ENCODE peak calls at places on chromosomes 2 and 18, in eight cellular contexts. One of them, this sample, is unnamed.

GRCh38 chr2:30037016-30037415 is 109.8 kb upstream of the YPEL5 start:
- DNase-seq in activated T-helper 9 cell treated with anti-CD3 and anti-CD28 coated beads, Interleukin-2, amount 50 U/mL, for 16 hours: no peak
- DNase-seq in Daoy: peak
- DNase-seq in NCI-H345: no peak
- DNase-seq in fibroblast of lung: peak
- DNase-seq in neural progenitor cell: no peak
- DNase-seq in RWPE2: no peak
- DNase-seq in right cardiac atrium: no peak
- DNase-seq in this sample: no peak

GRCh38 chr18:400466-400865 is 100.0 kb downstream of the COLEC12 start:
- DNase-seq in activated T-helper 9 cell treated with anti-CD3 and anti-CD28 coated beads, Interleukin-2, amount 50 U/mL, for 16 hours: no peak
- DNase-seq in Daoy: no peak
- DNase-seq in NCI-H345: no peak
- DNase-seq in fibroblast of lung: peak
- DNase-seq in neural progenitor cell: no peak
- DNase-seq in RWPE2: no peak
- DNase-seq in right cardiac atrium: no peak
- DNase-seq in this sample: no peak

GRCh38 chr2:161044095-161044874 is 115.9 kb upstream of the TANK start:
- DNase-seq in activated T-helper 9 cell treated with anti-CD3 and anti-CD28 coated beads, Interleukin-2, amount 50 U/mL, for 16 hours: no peak
- DNase-seq in Daoy: no peak
- DNase-seq in NCI-H345: no peak
- DNase-seq in fibroblast of lung: no peak
- DNase-seq in neural progenitor cell: no peak
- DNase-seq in RWPE2: no peak
- DNase-seq in right cardiac atrium: peak
- DNase-seq in this sample: peak

GRCh38 chr18:9570255-9570654 is 44.1 kb downstream of the PPP4R1 start:
- DNase-seq in activated T-helper 9 cell treated with anti-CD3 and anti-CD28 coated beads, Interleukin-2, amount 50 U/mL, for 16 hours: no peak
- DNase-seq in Daoy: no peak
- DNase-seq in NCI-H345: no peak
- DNase-seq in fibroblast of lung: no peak
- DNase-seq in neural progenitor cell: no peak
- DNase-seq in RWPE2: no peak
- DNase-seq in right cardiac atrium: no peak
- DNase-seq in this sample: no peak

GRCh38 chr18:48342588-48342987 is 66.6 kb downstream of the ZBTB7C start:
- DNase-seq in activated T-helper 9 cell treated with anti-CD3 and anti-CD28 coated beads, Interleukin-2, amount 50 U/mL, for 16 hours: no peak
- DNase-seq in Daoy: no peak
- DNase-seq in NCI-H345: peak
- DNase-seq in fibroblast of lung: no peak
- DNase-seq in neural progenitor cell: no peak
- DNase-seq in RWPE2: no peak
- DNase-seq in right cardiac atrium: no peak
- DNase-seq in this sample: no peak

GRCh38 chr18:63590368-63590767 is 3.2 kb downstream of the SERPINB13 start:
- DNase-seq in activated T-helper 9 cell treated with anti-CD3 and anti-CD28 coated beads, Interleukin-2, amount 50 U/mL, for 16 hours: no peak
- DNase-seq in Daoy: no peak
- DNase-seq in NCI-H345: no peak
- DNase-seq in fibroblast of lung: no peak
- DNase-seq in neural progenitor cell: no peak
- DNase-seq in RWPE2: no peak
- DNase-seq in right cardiac atrium: no peak
- DNase-seq in this sample: no peak

GRCh38 chr2:190769258-190769657 is 111.4 kb upstream of the GLS start:
- DNase-seq in activated T-helper 9 cell treated with anti-CD3 and anti-CD28 coated beads, Interleukin-2, amount 50 U/mL, for 16 hours: no peak
- DNase-seq in Daoy: no peak
- DNase-seq in NCI-H345: no peak
- DNase-seq in fibroblast of lung: no peak
- DNase-seq in neural progenitor cell: no peak
- DNase-seq in RWPE2: no peak
- DNase-seq in right cardiac atrium: no peak
- DNase-seq in this sample: no peak

GRCh38 chr2:39516347-39517101 is 79.4 kb upstream of the MAP4K3 start:
- DNase-seq in activated T-helper 9 cell treated with anti-CD3 and anti-CD28 coated beads, Interleukin-2, amount 50 U/mL, for 16 hours: no peak
- DNase-seq in Daoy: no peak
- DNase-seq in NCI-H345: peak
- DNase-seq in fibroblast of lung: peak
- DNase-seq in neural progenitor cell: peak
- DNase-seq in RWPE2: no peak
- DNase-seq in right cardiac atrium: peak
- DNase-seq in this sample: no peak

GRCh38 chr2:226427538-226428307 is 371.9 kb downstream of the IRS1 start:
- DNase-seq in activated T-helper 9 cell treated with anti-CD3 and anti-CD28 coated beads, Interleukin-2, amount 50 U/mL, for 16 hours: no peak
- DNase-seq in Daoy: peak
- DNase-seq in NCI-H345: no peak
- DNase-seq in fibroblast of lung: peak
- DNase-seq in neural progenitor cell: no peak
- DNase-seq in RWPE2: peak
- DNase-seq in right cardiac atrium: no peak
- DNase-seq in this sample: peak

GRCh38 chr2:126270587-126270986 is 385.4 kb upstream of the GYPC start:
- DNase-seq in activated T-helper 9 cell treated with anti-CD3 and anti-CD28 coated beads, Interleukin-2, amount 50 U/mL, for 16 hours: no peak
- DNase-seq in Daoy: no peak
- DNase-seq in NCI-H345: no peak
- DNase-seq in fibroblast of lung: no peak
- DNase-seq in neural progenitor cell: no peak
- DNase-seq in RWPE2: no peak
- DNase-seq in right cardiac atrium: no peak
- DNase-seq in this sample: no peak

GRCh38 chr2:177334940-177335543 is 57.5 kb upstream of the AGPS start:
- DNase-seq in activated T-helper 9 cell treated with anti-CD3 and anti-CD28 coated beads, Interleukin-2, amount 50 U/mL, for 16 hours: no peak
- DNase-seq in Daoy: peak
- DNase-seq in NCI-H345: peak
- DNase-seq in fibroblast of lung: peak
- DNase-seq in neural progenitor cell: peak
- DNase-seq in RWPE2: no peak
- DNase-seq in right cardiac atrium: no peak
- DNase-seq in this sample: peak

GRCh38 chr2:237410949-237411635 is 2.9 kb downstream of the COL6A3 start:
- DNase-seq in activated T-helper 9 cell treated with anti-CD3 and anti-CD28 coated beads, Interleukin-2, amount 50 U/mL, for 16 hours: no peak
- DNase-seq in Daoy: peak
- DNase-seq in NCI-H345: no peak
- DNase-seq in fibroblast of lung: no peak
- DNase-seq in neural progenitor cell: no peak
- DNase-seq in RWPE2: no peak
- DNase-seq in right cardiac atrium: no peak
- DNase-seq in this sample: no peak

GRCh38 chr18:22606563-22607283 is 189.0 kb upstream of the CTAGE1 start:
- DNase-seq in activated T-helper 9 cell treated with anti-CD3 and anti-CD28 coated beads, Interleukin-2, amount 50 U/mL, for 16 hours: no peak
- DNase-seq in Daoy: no peak
- DNase-seq in NCI-H345: no peak
- DNase-seq in fibroblast of lung: peak
- DNase-seq in neural progenitor cell: peak
- DNase-seq in RWPE2: no peak
- DNase-seq in right cardiac atrium: no peak
- DNase-seq in this sample: no peak

GRCh38 chr2:127097841-127098651 is 8.9 kb downstream of the BIN1 start:
- DNase-seq in activated T-helper 9 cell treated with anti-CD3 and anti-CD28 coated beads, Interleukin-2, amount 50 U/mL, for 16 hours: no peak
- DNase-seq in Daoy: no peak
- DNase-seq in NCI-H345: no peak
- DNase-seq in fibroblast of lung: peak
- DNase-seq in neural progenitor cell: no peak
- DNase-seq in RWPE2: no peak
- DNase-seq in right cardiac atrium: peak
- DNase-seq in this sample: no peak

GRCh38 chr2:225400060-225400511 is 576 bp downstream of the NYAP2 start:
- DNase-seq in activated T-helper 9 cell treated with anti-CD3 and anti-CD28 coated beads, Interleukin-2, amount 50 U/mL, for 16 hours: no peak
- DNase-seq in Daoy: peak
- DNase-seq in NCI-H345: peak
- DNase-seq in fibroblast of lung: peak
- DNase-seq in neural progenitor cell: peak
- DNase-seq in RWPE2: no peak
- DNase-seq in right cardiac atrium: peak
- DNase-seq in this sample: peak

GRCh38 chr2:85711578-85712060 is 17.5 kb downstream of the GNLY start:
- DNase-seq in activated T-helper 9 cell treated with anti-CD3 and anti-CD28 coated beads, Interleukin-2, amount 50 U/mL, for 16 hours: no peak
- DNase-seq in Daoy: no peak
- DNase-seq in NCI-H345: no peak
- DNase-seq in fibroblast of lung: no peak
- DNase-seq in neural progenitor cell: no peak
- DNase-seq in RWPE2: no peak
- DNase-seq in right cardiac atrium: no peak
- DNase-seq in this sample: no peak

GRCh38 chr2:74052732-74053712 is 68.3 kb downstream of the TET3 start:
- DNase-seq in activated T-helper 9 cell treated with anti-CD3 and anti-CD28 coated beads, Interleukin-2, amount 50 U/mL, for 16 hours: no peak
- DNase-seq in Daoy: no peak
- DNase-seq in NCI-H345: no peak
- DNase-seq in fibroblast of lung: peak
- DNase-seq in neural progenitor cell: no peak
- DNase-seq in RWPE2: no peak
- DNase-seq in right cardiac atrium: no peak
- DNase-seq in this sample: no peak

GRCh38 chr2:113005030-113005509 is at the start of gene IL36A:
- DNase-seq in activated T-helper 9 cell treated with anti-CD3 and anti-CD28 coated beads, Interleukin-2, amount 50 U/mL, for 16 hours: no peak
- DNase-seq in Daoy: no peak
- DNase-seq in NCI-H345: no peak
- DNase-seq in fibroblast of lung: no peak
- DNase-seq in neural progenitor cell: no peak
- DNase-seq in RWPE2: no peak
- DNase-seq in right cardiac atrium: no peak
- DNase-seq in this sample: no peak

GRCh38 chr2:209960676-209961630 is 41.5 kb upstream of the RPE start:
- DNase-seq in activated T-helper 9 cell treated with anti-CD3 and anti-CD28 coated beads, Interleukin-2, amount 50 U/mL, for 16 hours: peak
- DNase-seq in Daoy: peak
- DNase-seq in NCI-H345: peak
- DNase-seq in fibroblast of lung: peak
- DNase-seq in neural progenitor cell: peak
- DNase-seq in RWPE2: no peak
- DNase-seq in right cardiac atrium: peak
- DNase-seq in this sample: peak

This sample was measured in SJCRH30.